ENCODE peak calls at places on chromosomes 3 and 15, in six cellular contexts. One of them, this sample, is unnamed.

GRCh38 chr15:42933886-42934667 is 13.5 kb upstream of the TTBK2 start:
- DNase-seq in MM.1S: no peak
- DNase-seq in adrenal gland: no peak
- DNase-seq in naive thymus-derived CD4-positive, alpha-beta T cell: no peak
- DNase-seq in ovary: no peak
- DNase-seq in esophagus squamous epithelium: no peak
- DNase-seq in this sample: no peak

GRCh38 chr3:44326035-44326434 is 12.5 kb upstream of the TCAIM start:
- DNase-seq in MM.1S: no peak
- DNase-seq in adrenal gland: no peak
- DNase-seq in naive thymus-derived CD4-positive, alpha-beta T cell: no peak
- DNase-seq in ovary: no peak
- DNase-seq in esophagus squamous epithelium: no peak
- DNase-seq in this sample: no peak

GRCh38 chr15:55250392-55250791 is 39.2 kb downstream of the RAB27A start:
- DNase-seq in MM.1S: no peak
- DNase-seq in adrenal gland: no peak
- DNase-seq in naive thymus-derived CD4-positive, alpha-beta T cell: no peak
- DNase-seq in ovary: no peak
- DNase-seq in esophagus squamous epithelium: no peak
- DNase-seq in this sample: no peak

GRCh38 chr3:157464283-157464682 is 27.6 kb downstream of the PTX3 start:
- DNase-seq in MM.1S: no peak
- DNase-seq in adrenal gland: no peak
- DNase-seq in naive thymus-derived CD4-positive, alpha-beta T cell: no peak
- DNase-seq in ovary: no peak
- DNase-seq in esophagus squamous epithelium: no peak
- DNase-seq in this sample: no peak

GRCh38 chr3:89521328-89521727 is 413.9 kb downstream of the EPHA3 start:
- DNase-seq in MM.1S: no peak
- DNase-seq in adrenal gland: no peak
- DNase-seq in naive thymus-derived CD4-positive, alpha-beta T cell: no peak
- DNase-seq in ovary: peak
- DNase-seq in esophagus squamous epithelium: no peak
- DNase-seq in this sample: no peak

GRCh38 chr3:52188586-52189404 is 9.2 kb upstream of the ALAS1 start:
- DNase-seq in MM.1S: no peak
- DNase-seq in adrenal gland: peak
- DNase-seq in naive thymus-derived CD4-positive, alpha-beta T cell: no peak
- DNase-seq in ovary: no peak
- DNase-seq in esophagus squamous epithelium: no peak
- DNase-seq in this sample: no peak

GRCh38 chr15:81859737-81860516 is 185.9 kb downstream of the MEX3B start:
- DNase-seq in MM.1S: peak
- DNase-seq in adrenal gland: no peak
- DNase-seq in naive thymus-derived CD4-positive, alpha-beta T cell: no peak
- DNase-seq in ovary: no peak
- DNase-seq in esophagus squamous epithelium: no peak
- DNase-seq in this sample: no peak

GRCh38 chr3:23430781-23431423 is 227.8 kb downstream of the UBE2E2 start:
- DNase-seq in MM.1S: no peak
- DNase-seq in adrenal gland: no peak
- DNase-seq in naive thymus-derived CD4-positive, alpha-beta T cell: no peak
- DNase-seq in ovary: no peak
- DNase-seq in esophagus squamous epithelium: no peak
- DNase-seq in this sample: no peak

GRCh38 chr3:125125822-125126245 is 70.0 kb upstream of the HEG1 start:
- DNase-seq in MM.1S: no peak
- DNase-seq in adrenal gland: peak
- DNase-seq in naive thymus-derived CD4-positive, alpha-beta T cell: no peak
- DNase-seq in ovary: no peak
- DNase-seq in esophagus squamous epithelium: no peak
- DNase-seq in this sample: peak

GRCh38 chr15:97517726-97518125 is 442.8 kb upstream of the ARRDC4 start:
- DNase-seq in MM.1S: no peak
- DNase-seq in adrenal gland: no peak
- DNase-seq in naive thymus-derived CD4-positive, alpha-beta T cell: no peak
- DNase-seq in ovary: no peak
- DNase-seq in esophagus squamous epithelium: no peak
- DNase-seq in this sample: no peak

GRCh38 chr3:3027976-3028567 is 82.1 kb downstream of the IL5RA start:
- DNase-seq in MM.1S: peak
- DNase-seq in adrenal gland: no peak
- DNase-seq in naive thymus-derived CD4-positive, alpha-beta T cell: no peak
- DNase-seq in ovary: no peak
- DNase-seq in esophagus squamous epithelium: no peak
- DNase-seq in this sample: peak

DNA sequence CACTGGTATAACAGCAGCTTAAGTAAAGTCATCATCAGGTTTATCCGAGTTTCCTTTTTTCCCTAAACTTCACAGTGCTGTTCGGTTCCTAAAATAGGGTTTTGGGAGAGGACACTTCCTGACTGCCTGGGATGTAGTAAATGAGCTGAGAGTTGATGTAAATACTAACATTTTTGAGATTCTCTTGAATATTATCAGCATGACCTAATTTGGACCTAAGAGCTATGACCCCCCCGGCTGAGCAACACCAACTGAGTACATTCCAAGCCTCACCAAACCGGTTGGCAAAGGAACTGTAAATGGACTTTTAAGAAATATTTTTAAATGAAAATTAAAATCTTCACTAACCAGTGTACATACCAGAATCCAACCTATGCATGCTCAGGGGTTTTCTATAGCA is 78.8 kb downstream of the IL5RA start:
- DNase-seq in MM.1S: no peak
- DNase-seq in adrenal gland: no peak
- DNase-seq in naive thymus-derived CD4-positive, alpha-beta T cell: no peak
- DNase-seq in ovary: no peak
- DNase-seq in esophagus squamous epithelium: no peak
- DNase-seq in this sample: no peak
- H3K4me3 ChIP-seq in MM.1S: no peak
- H3K4me3 ChIP-seq in adrenal gland: no peak
- H3K4me3 ChIP-seq in naive thymus-derived CD4-positive, alpha-beta T cell: no peak
- H3K4me3 ChIP-seq in ovary: no peak
- H3K4me3 ChIP-seq in esophagus squamous epithelium: no peak
- H3K4me3 ChIP-seq in this sample: no peak

GRCh38 chr3:188978772-188979171 is 193.0 kb upstream of the TPRG1 start:
- DNase-seq in MM.1S: no peak
- DNase-seq in adrenal gland: no peak
- DNase-seq in naive thymus-derived CD4-positive, alpha-beta T cell: no peak
- DNase-seq in ovary: peak
- DNase-seq in esophagus squamous epithelium: no peak
- DNase-seq in this sample: no peak

GRCh38 chr3:188974856-188975611 is 196.7 kb upstream of the TPRG1 start:
- DNase-seq in MM.1S: no peak
- DNase-seq in adrenal gland: no peak
- DNase-seq in naive thymus-derived CD4-positive, alpha-beta T cell: no peak
- DNase-seq in ovary: no peak
- DNase-seq in esophagus squamous epithelium: no peak
- DNase-seq in this sample: peak

GRCh38 chr3:188972313-188972712 is 199.5 kb upstream of the TPRG1 start:
- DNase-seq in MM.1S: no peak
- DNase-seq in adrenal gland: no peak
- DNase-seq in naive thymus-derived CD4-positive, alpha-beta T cell: no peak
- DNase-seq in ovary: no peak
- DNase-seq in esophagus squamous epithelium: no peak
- DNase-seq in this sample: peak

GRCh38 chr3:188976407-188976806 is 195.4 kb upstream of the TPRG1 start:
- DNase-seq in MM.1S: no peak
- DNase-seq in adrenal gland: no peak
- DNase-seq in naive thymus-derived CD4-positive, alpha-beta T cell: no peak
- DNase-seq in ovary: no peak
- DNase-seq in esophagus squamous epithelium: no peak
- DNase-seq in this sample: no peak

GRCh38 chr3:188975612-188976314 is 196.0 kb upstream of the TPRG1 start:
- DNase-seq in MM.1S: no peak
- DNase-seq in adrenal gland: no peak
- DNase-seq in naive thymus-derived CD4-positive, alpha-beta T cell: no peak
- DNase-seq in ovary: no peak
- DNase-seq in esophagus squamous epithelium: no peak
- DNase-seq in this sample: no peak
- H3K4me3 ChIP-seq in MM.1S: no peak
- H3K4me3 ChIP-seq in adrenal gland: no peak
- H3K4me3 ChIP-seq in naive thymus-derived CD4-positive, alpha-beta T cell: no peak
- H3K4me3 ChIP-seq in ovary: no peak
- H3K4me3 ChIP-seq in esophagus squamous epithelium: peak
- H3K4me3 ChIP-seq in this sample: no peak

GRCh38 chr15:68464451-68465090 is 32.6 kb upstream of the ITGA11 start:
- DNase-seq in MM.1S: no peak
- DNase-seq in adrenal gland: no peak
- DNase-seq in naive thymus-derived CD4-positive, alpha-beta T cell: no peak
- DNase-seq in ovary: no peak
- DNase-seq in esophagus squamous epithelium: no peak
- DNase-seq in this sample: no peak

GRCh38 chr15:68465861-68466560 is 34.0 kb upstream of the ITGA11 start:
- DNase-seq in MM.1S: no peak
- DNase-seq in adrenal gland: no peak
- DNase-seq in naive thymus-derived CD4-positive, alpha-beta T cell: no peak
- DNase-seq in ovary: no peak
- DNase-seq in esophagus squamous epithelium: no peak
- DNase-seq in this sample: peak

GRCh38 chr15:68466876-68467275 is 34.9 kb upstream of the ITGA11 start:
- DNase-seq in MM.1S: no peak
- DNase-seq in adrenal gland: no peak
- DNase-seq in naive thymus-derived CD4-positive, alpha-beta T cell: no peak
- DNase-seq in ovary: no peak
- DNase-seq in esophagus squamous epithelium: no peak
- DNase-seq in this sample: no peak

GRCh38 chr15:68463444-68463843 is 31.5 kb upstream of the ITGA11 start:
- DNase-seq in MM.1S: no peak
- DNase-seq in adrenal gland: no peak
- DNase-seq in naive thymus-derived CD4-positive, alpha-beta T cell: no peak
- DNase-seq in ovary: no peak
- DNase-seq in esophagus squamous epithelium: no peak
- DNase-seq in this sample: no peak

DNA sequence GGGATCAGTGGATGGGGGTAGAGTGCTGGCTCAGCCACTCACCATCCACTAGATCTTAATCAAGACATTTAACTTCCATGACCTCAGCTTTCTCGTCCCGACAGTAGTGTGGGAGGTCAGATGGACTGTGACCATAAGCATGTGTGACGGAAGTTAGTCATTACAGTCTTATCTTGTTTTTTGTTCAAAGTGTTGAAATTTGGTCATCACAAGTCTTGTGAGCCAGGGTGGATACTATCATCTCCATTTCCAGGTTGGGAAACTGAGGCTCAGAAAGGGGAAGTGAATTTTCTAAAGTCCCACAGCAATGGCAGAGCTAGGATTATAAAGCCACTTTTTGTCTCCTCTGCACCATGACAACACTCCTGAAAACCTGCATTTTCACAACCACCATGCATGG is 32.0 kb upstream of the ITGA11 start:
- DNase-seq in MM.1S: no peak
- DNase-seq in adrenal gland: no peak
- DNase-seq in naive thymus-derived CD4-positive, alpha-beta T cell: no peak
- DNase-seq in ovary: no peak
- DNase-seq in esophagus squamous epithelium: no peak
- DNase-seq in this sample: no peak
- H3K4me3 ChIP-seq in MM.1S: no peak
- H3K4me3 ChIP-seq in adrenal gland: no peak
- H3K4me3 ChIP-seq in naive thymus-derived CD4-positive, alpha-beta T cell: no peak
- H3K4me3 ChIP-seq in ovary: no peak
- H3K4me3 ChIP-seq in esophagus squamous epithelium: no peak
- H3K4me3 ChIP-seq in this sample: no peak

DNA sequence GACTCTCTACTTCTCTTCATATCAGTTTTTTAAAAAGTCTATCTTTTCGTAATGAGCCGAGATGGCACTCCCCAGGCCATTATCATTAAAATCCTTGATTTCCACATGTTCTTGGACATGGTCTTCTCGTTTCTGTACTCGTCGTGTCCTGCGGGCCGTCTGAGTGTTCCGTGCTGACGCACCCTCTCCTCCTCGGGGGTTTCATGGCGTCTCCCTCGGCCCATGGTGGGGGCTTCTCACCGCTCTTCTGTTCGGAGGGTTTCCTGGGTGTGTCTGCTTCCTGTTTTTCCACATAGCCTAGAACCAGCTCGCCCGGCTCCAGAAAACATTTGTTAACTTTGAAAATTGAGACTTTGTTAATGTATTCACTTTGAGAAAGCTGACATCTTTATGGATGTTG is 92.7 kb downstream of the VGLL4 start:
- DNase-seq in MM.1S: no peak
- DNase-seq in adrenal gland: no peak
- DNase-seq in naive thymus-derived CD4-positive, alpha-beta T cell: no peak
- DNase-seq in ovary: no peak
- DNase-seq in esophagus squamous epithelium: no peak
- DNase-seq in this sample: no peak
- H3K4me3 ChIP-seq in MM.1S: no peak
- H3K4me3 ChIP-seq in adrenal gland: no peak
- H3K4me3 ChIP-seq in naive thymus-derived CD4-positive, alpha-beta T cell: no peak
- H3K4me3 ChIP-seq in ovary: no peak
- H3K4me3 ChIP-seq in esophagus squamous epithelium: no peak
- H3K4me3 ChIP-seq in this sample: no peak